ENCODE peak calls at places on chromosomes 7 and 10, in six cellular contexts. R is foreskin fibroblast, D is epithelial cell of esophagus, W is GM10248, Q is GM20000, A is ovary. F is an unnamed sample.

GRCh38 chr7:127798769-127799372 is 146.9 kb downstream of the SND1 start:
- DNase-seq in D (no peak), Q (no peak), A (no peak), W (no peak), R (no peak), F (no peak)

GRCh38 chr7:129363-130221 is 62.8 kb upstream of the FAM20C start:
- DNase-seq in W (no peak), A (no peak), Q (no peak), D (no peak), R (peak), F (no peak)

GRCh38 chr10:73253226-73253557 is 748 bp upstream of the MRPS16 start:
- DNase-seq in A (no peak), D (peak), W (peak), Q (peak), R (peak), F (no peak)

GRCh38 chr10:52248697-52249306 is 65.3 kb upstream of the DKK1 start:
- DNase-seq in R (no peak), W (no peak), Q (no peak), A (no peak), D (no peak), F (no peak)

GRCh38 chr7:93601363-93601762 is 26.8 kb upstream of the CALCR start:
- DNase-seq in Q (no peak), W (no peak), D (peak), R (no peak), A (no peak), F (peak)

GRCh38 chr10:13865758-13866491 is 279.2 kb downstream of the PRPF18 start:
- DNase-seq in A (no peak), R (peak), D (peak), W (no peak), Q (no peak), F (peak)

GRCh38 chr10:819326-819725 is 112.2 kb downstream of the LARP4B start:
- DNase-seq in A (no peak), Q (no peak), R (peak), W (no peak), D (no peak), F (no peak)

GRCh38 chr10:112954974-112955735 is 5.1 kb downstream of the TCF7L2 start:
- DNase-seq in Q (no peak), W (no peak), R (peak), A (no peak), D (no peak), F (peak)

GRCh38 chr7:129855935-129856717 is 96.6 kb downstream of the UBE2H start:
- DNase-seq in Q (no peak), R (no peak), W (no peak), D (no peak), A (no peak), F (no peak)

GRCh38 chr10:11587860-11588259 is 23.6 kb downstream of the USP6NL start:
- DNase-seq in W (no peak), Q (no peak), A (no peak), D (peak), R (no peak), F (no peak)

GRCh38 chr7:192035-192649 is at the start of gene FAM20C:
- DNase-seq in Q (no peak), W (no peak), R (peak), A (peak), D (peak), F (peak)

GRCh38 chr10:126256864-126257263 is 131.4 kb downstream of the ADAM12 start:
- DNase-seq in W (no peak), D (no peak), R (no peak), Q (no peak), A (no peak), F (no peak)

GRCh38 chr7:116384936-116385635 is 114.5 kb upstream of the CAV2 start:
- DNase-seq in R (peak), A (no peak), W (no peak), D (peak), Q (no peak), F (peak)

GRCh38 chr10:112984756-112985155 is 34.7 kb downstream of the TCF7L2 start:
- DNase-seq in Q (no peak), R (no peak), A (no peak), D (no peak), W (no peak), F (no peak)

GRCh38 chr7:155861480-155861868 is 49.2 kb upstream of the SHH start:
- DNase-seq in Q (no peak), D (no peak), W (no peak), A (no peak), R (no peak), F (no peak)

GRCh38 chr10:29519670-29520069 is 115.1 kb downstream of the SVIL start:
- DNase-seq in Q (no peak), D (no peak), R (no peak), A (no peak), W (no peak), F (no peak)

GRCh38 chr7:90178166-90178565 is 23.9 kb downstream of the STEAP1 start:
- DNase-seq in W (no peak), A (no peak), R (no peak), Q (no peak), D (no peak), F (no peak)

GRCh38 chr7:43528581-43529354 is 54.1 kb upstream of the STK17A start:
- DNase-seq in R (no peak), W (no peak), Q (no peak), D (no peak), A (no peak), F (no peak)

GRCh38 chr7:65373608-65374351 is at the start of gene ZNF92:
- DNase-seq in Q (peak), A (peak), W (peak), R (peak), D (peak), F (peak)

GRCh38 chr7:151168022-151168786 is 710 bp upstream of the GBX1 start:
- DNase-seq in W (peak), A (no peak), D (peak), Q (peak), R (no peak), F (no peak)

GRCh38 chr7:134016223-134016941 is 110.8 kb upstream of the LRGUK start:
- DNase-seq in W (peak), A (no peak), R (peak), Q (peak), D (peak), F (peak)

GRCh38 chr10:87850742-87851205 is 12.6 kb downstream of the KLLN start:
- DNase-seq in R (peak), D (peak), W (peak), Q (peak), A (peak), F (peak)

GRCh38 chr7:131052285-131052942 is 275.3 kb upstream of the MKLN1 start:
- DNase-seq in Q (no peak), W (no peak), A (no peak), D (no peak), R (no peak), F (no peak)

GRCh38 chr10:117166420-117167345 is 28.6 kb upstream of the VAX1 start:
- DNase-seq in R (no peak), Q (no peak), W (no peak), A (no peak), D (peak), F (peak)

GRCh38 chr7:127759945-127760421 is 108.0 kb downstream of the SND1 start:
- DNase-seq in D (no peak), W (no peak), A (no peak), Q (no peak), R (no peak), F (no peak)

GRCh38 chr7:4931932-4932331 is 27.1 kb downstream of the MMD2 start:
- DNase-seq in R (peak), W (no peak), D (no peak), A (no peak), Q (no peak), F (peak)

GRCh38 chr7:56046728-56047445 is 4.4 kb downstream of the PSPH start:
- DNase-seq in W (no peak), R (peak), Q (no peak), D (peak), A (no peak), F (no peak)
- TF ChIP-seq CTCF in W (no peak), R (no peak), Q (no peak), D (no peak), A (no peak), F (no peak)

DNA sequence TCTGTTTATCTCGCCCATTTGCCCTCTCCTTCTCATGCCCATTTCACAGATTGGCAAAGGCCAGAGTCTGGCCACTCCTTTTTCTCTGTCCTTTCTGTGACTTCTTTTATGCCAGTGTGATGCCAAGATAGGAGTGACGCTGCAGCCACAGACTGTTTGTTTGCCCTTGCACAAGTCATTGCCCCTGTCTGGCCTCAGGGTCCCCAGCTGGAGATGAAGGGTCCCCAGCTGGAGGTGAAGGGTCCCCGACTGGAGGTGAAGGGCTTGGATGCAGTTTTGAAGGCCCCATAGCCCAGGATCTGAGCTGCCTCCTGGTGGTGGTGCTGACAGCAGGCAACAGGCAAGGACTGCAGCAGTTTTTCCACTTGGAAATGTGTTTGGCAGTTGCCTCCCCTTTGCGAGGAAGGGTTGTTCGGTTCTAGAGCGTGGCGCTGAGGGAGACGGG is 50.8 kb upstream of the SLC29A3 start:
- DNase-seq in D (peak), Q (no peak), R (peak), A (no peak), W (no peak), F (no peak)
- TF ChIP-seq CTCF in D (peak), Q (no peak), R (peak), A (no peak), W (no peak), F (peak)

DNA sequence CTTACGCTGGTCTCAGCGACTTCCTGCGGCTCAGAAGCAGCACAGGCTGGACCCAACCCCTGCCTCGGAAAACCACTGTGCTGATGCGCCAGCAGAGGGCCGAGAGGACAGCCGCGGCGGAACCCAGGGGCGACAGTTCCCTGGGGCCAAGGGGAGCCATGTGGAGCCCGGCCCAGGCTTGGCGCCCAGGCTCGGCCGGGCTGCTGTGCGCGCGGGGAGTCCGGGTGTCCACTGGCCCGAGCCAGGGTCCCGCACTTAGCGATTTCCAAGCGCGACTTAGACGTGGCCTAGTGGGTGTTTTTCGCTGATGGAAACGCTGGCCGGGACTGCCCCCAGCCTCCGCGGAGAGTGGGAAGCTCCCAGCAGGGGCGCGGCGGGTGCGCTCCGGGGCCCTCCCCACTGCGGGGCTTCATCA is 18.6 kb upstream of the ZNF32 start:
- DNase-seq in R (peak), W (no peak), Q (peak), D (no peak), A (no peak), F (no peak)
- TF ChIP-seq CTCF in R (peak), W (no peak), Q (no peak), D (peak), A (no peak), F (no peak)

GRCh38 chr7:139111147-139111546 is 1.6 kb upstream of the ZC3HAV1 start:
- DNase-seq in A (no peak), D (no peak), R (no peak), Q (no peak), W (no peak), F (no peak)

GRCh38 chr7:139108256-139109187 is 998 bp downstream of the ZC3HAV1 start:
- DNase-seq in A (peak), D (peak), W (peak), R (peak), Q (peak), F (peak)

GRCh38 chr7:139109983-139110411 is 477 bp upstream of the ZC3HAV1 start:
- DNase-seq in D (no peak), W (no peak), Q (no peak), R (no peak), A (no peak), F (no peak)

GRCh38 chr7:139106959-139107358 is 2.6 kb downstream of the ZC3HAV1 start:
- DNase-seq in Q (no peak), A (no peak), W (no peak), D (no peak), R (no peak), F (no peak)

DNA sequence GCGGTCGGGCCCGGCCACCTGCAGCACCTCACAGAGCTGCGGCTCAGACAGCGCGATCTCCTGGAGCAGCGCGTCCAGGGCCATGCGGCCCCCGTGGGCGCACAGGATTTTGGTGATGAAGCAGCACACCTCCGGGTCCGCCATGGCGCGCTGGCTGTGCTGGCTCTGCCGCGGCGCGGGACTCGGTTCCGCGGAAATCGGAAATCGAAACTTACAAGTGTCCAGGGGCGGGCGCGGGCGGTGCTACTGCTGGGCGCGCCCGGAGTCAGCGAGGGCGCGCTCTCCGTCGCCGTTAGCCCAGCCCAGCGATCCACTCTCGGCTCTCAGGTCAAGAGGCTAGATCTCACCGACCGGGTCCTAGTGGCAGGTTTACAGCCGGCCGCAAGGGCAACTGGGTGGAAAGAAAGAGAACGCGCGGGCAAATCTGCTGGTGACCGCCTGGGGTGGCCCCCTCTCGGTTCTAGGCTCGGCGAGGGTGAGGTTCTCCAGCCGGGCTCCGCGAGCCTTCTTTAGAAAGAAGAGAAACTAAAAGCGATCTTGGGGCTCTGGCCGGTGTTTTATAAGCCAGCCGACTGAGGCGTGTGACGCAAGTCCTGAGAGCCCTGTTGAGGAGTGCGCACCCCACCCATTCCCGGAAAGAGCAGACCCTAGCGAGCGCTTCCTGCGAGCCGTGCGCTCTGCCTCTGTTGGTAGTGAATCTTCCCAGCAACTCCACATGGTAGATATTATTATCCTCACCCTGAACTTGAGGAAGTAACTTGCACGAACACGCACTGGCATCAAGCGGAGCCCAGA is at the start of gene ZC3HAV1:
- DNase-seq in D (peak), W (peak), A (peak), R (peak), Q (peak), F (peak)
- TF ChIP-seq CTCF in D (peak), W (no peak), A (peak), R (no peak), Q (no peak), F (no peak)

DNA sequence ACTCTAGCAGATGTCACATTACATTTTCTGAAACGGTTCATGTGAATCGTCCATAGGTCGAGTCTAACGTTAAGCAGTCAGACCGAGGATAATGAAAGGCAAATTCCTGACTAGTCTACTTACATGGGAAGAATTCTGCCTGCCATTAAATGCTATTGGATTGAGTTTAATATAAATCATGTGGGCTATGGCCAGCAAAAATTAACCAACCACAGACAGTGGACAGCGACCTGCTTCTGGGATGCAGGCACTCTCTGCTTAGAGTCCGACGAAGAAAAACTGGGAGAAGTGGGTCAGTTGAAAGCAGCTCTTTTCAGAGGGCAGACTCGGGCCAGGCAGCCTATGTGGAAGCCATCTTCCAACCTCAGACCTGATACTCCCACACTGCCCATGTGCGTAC is 16.6 kb downstream of the PIP4K2A start:
- DNase-seq in D (no peak), W (no peak), Q (no peak), A (no peak), R (no peak), F (no peak)
- TF ChIP-seq CTCF in D (no peak), W (no peak), Q (no peak), A (no peak), R (no peak), F (no peak)

GRCh38 chr10:61294131-61294530 is 159.1 kb downstream of the TMEM26 start:
- DNase-seq in W (no peak), Q (no peak), R (no peak), A (no peak), D (no peak), F (no peak)
- TF ChIP-seq CTCF in W (no peak), Q (no peak), R (no peak), A (no peak), D (no peak), F (no peak)